ENCODE peak calls at places on chromosomes 7 and 10, in eight cellular contexts. B is stimulated activated CD8-positive, alpha-beta memory T cell treated with anti-CD3 and anti-CD28 coated beads, Interleukin-7, amount 100 ng/mL, for 1 hour; V is posterior vena cava; R is neuronal stem cell; F is left ventricle myocardium superior; C is HS-5; L is stomach; P is memory B cell. K is an unnamed sample.

GRCh38 chr7:40175725-40176510 is 41.1 kb downstream of the SUGCT start:
- DNase-seq in L (no peak), P (no peak), B (no peak), F (no peak), C (no peak), R (no peak), V (no peak), K (no peak)

GRCh38 chr7:7438851-7439250 is 96.8 kb downstream of the COL28A1 start:
- DNase-seq in F (no peak), V (no peak), R (no peak), C (peak), P (no peak), B (no peak), L (no peak), K (no peak)

GRCh38 chr10:102287991-102288390 is 42.7 kb downstream of the GBF1 start:
- DNase-seq in L (no peak), C (no peak), R (no peak), B (no peak), P (no peak), F (no peak), V (no peak), K (no peak)

GRCh38 chr10:16776896-16777295 is 40.3 kb downstream of the RSU1 start:
- DNase-seq in C (no peak), L (no peak), V (no peak), F (no peak), R (no peak), P (no peak), B (no peak), K (no peak)

GRCh38 chr7:81721428-81721827 is 48.4 kb downstream of the HGF start:
- DNase-seq in L (no peak), C (no peak), R (no peak), P (no peak), F (no peak), V (no peak), B (no peak), K (no peak)

GRCh38 chr10:70549962-70550845 is 52.3 kb downstream of the PRF1 start:
- DNase-seq in R (peak), L (peak), V (no peak), F (peak), P (peak), C (peak), B (peak), K (no peak)

GRCh38 chr10:61000769-61001730 is 57.1 kb upstream of the RHOBTB1 start:
- DNase-seq in P (no peak), R (peak), B (no peak), C (no peak), V (no peak), L (peak), F (peak), K (peak)

GRCh38 chr10:31770307-31770902 is 158.2 kb downstream of the ARHGAP12 start:
- DNase-seq in B (no peak), R (no peak), C (no peak), P (peak), V (no peak), L (peak), F (peak), K (no peak)

GRCh38 chr10:80996615-80997193 is 459.0 kb downstream of the SH2D4B start:
- DNase-seq in L (no peak), F (no peak), R (no peak), V (no peak), C (no peak), P (no peak), B (no peak), K (peak)

GRCh38 chr7:116258734-116259133 is 48.4 kb downstream of the TES start:
- DNase-seq in C (peak), R (peak), L (no peak), V (no peak), P (peak), B (no peak), F (no peak), K (no peak)

GRCh38 chr10:99676435-99676834 is 17.1 kb downstream of the ENTPD7 start:
- DNase-seq in L (no peak), V (no peak), P (no peak), C (peak), B (no peak), F (no peak), R (no peak), K (no peak)

GRCh38 chr10:77111611-77112550 is 525.7 kb downstream of the KCNMA1 start:
- DNase-seq in L (no peak), V (no peak), C (peak), F (no peak), P (no peak), R (peak), B (no peak), K (no peak)

GRCh38 chr10:119489572-119490326 is 52.8 kb downstream of the RGS10 start:
- DNase-seq in L (peak), F (peak), R (peak), C (no peak), V (no peak), P (peak), B (peak), K (no peak)

GRCh38 chr7:151204383-151205032 is 5.8 kb downstream of the H2BK1 start:
- DNase-seq in B (no peak), F (no peak), L (no peak), P (no peak), V (no peak), R (no peak), C (no peak), K (no peak)

GRCh38 chr10:9625266-9625776 is 1392.4 kb upstream of the CELF2 start:
- DNase-seq in P (no peak), L (no peak), F (no peak), B (no peak), C (no peak), R (no peak), V (no peak), K (no peak)

GRCh38 chr7:51251292-51251691 is 65.3 kb downstream of the COBL start:
- DNase-seq in V (no peak), R (no peak), L (no peak), B (no peak), C (no peak), P (no peak), F (no peak), K (no peak)

GRCh38 chr10:30812018-30812851 is 182.7 kb upstream of the LYZL2 start:
- DNase-seq in F (peak), L (no peak), P (no peak), B (no peak), V (no peak), C (no peak), R (no peak), K (no peak)

GRCh38 chr7:15113752-15114151 is 211.2 kb upstream of the DGKB start:
- DNase-seq in R (no peak), C (peak), F (no peak), L (no peak), B (no peak), V (no peak), P (no peak), K (no peak)

GRCh38 chr7:26044320-26044719 is 107.7 kb upstream of the NFE2L3 start:
- DNase-seq in B (no peak), P (no peak), V (no peak), R (no peak), C (no peak), L (no peak), F (no peak), K (no peak)

GRCh38 chr7:41139789-41140188 is 563.1 kb downstream of the INHBA start:
- DNase-seq in B (no peak), P (no peak), V (no peak), L (no peak), F (no peak), R (no peak), C (no peak), K (no peak)

GRCh38 chr7:140512317-140513000 is 33.2 kb upstream of the MKRN1 start:
- DNase-seq in F (peak), V (no peak), R (no peak), B (no peak), L (peak), P (no peak), C (no peak), K (peak)

GRCh38 chr7:152608208-152608607 is 67.7 kb downstream of the XRCC2 start:
- DNase-seq in V (no peak), R (no peak), C (no peak), F (no peak), L (no peak), B (no peak), P (no peak), K (peak)

GRCh38 chr7:68224041-68224534 is 1227.5 kb downstream of the TYW1 start:
- DNase-seq in F (no peak), R (no peak), B (no peak), V (no peak), C (no peak), L (no peak), P (no peak), K (no peak)

GRCh38 chr10:48724127-48724526 is 39.5 kb downstream of the WDFY4 start:
- DNase-seq in B (no peak), P (no peak), R (no peak), L (no peak), V (no peak), F (no peak), C (no peak), K (no peak)

GRCh38 chr10:71608863-71609768 is 110.5 kb downstream of the C10orf105 start:
- DNase-seq in V (peak), L (peak), P (peak), B (peak), F (peak), R (peak), C (no peak), K (peak)

GRCh38 chr7:23594879-23595604 is 2.1 kb upstream of the CCDC126 start:
- DNase-seq in V (no peak), C (no peak), F (no peak), R (no peak), B (no peak), P (peak), L (no peak), K (no peak)

GRCh38 chr7:22128528-22128920 is 182.8 kb upstream of the CDCA7L start:
- DNase-seq in L (no peak), V (no peak), B (no peak), C (no peak), R (no peak), P (no peak), F (no peak), K (no peak)

GRCh38 chr10:74022941-74023629 is 25.2 kb downstream of the VCL start:
- DNase-seq in L (no peak), C (no peak), R (no peak), P (no peak), B (no peak), V (no peak), F (no peak), K (no peak)